ENCODE peak calls at places on chromosomes 4 and X, in nine cellular contexts. G is upper lobe of left lung, N is transverse colon, M is stomach, A is GM12878, P is esophagus muscularis mucosa, Y is H1, V is sigmoid colon, Q is K562. R is an unnamed sample.

GRCh38 chr4:70958681-70959080 is 34.8 kb upstream of the DCK start:
- DNase-seq in A (no peak), Y (no peak), Q (no peak), N (no peak), P (no peak), V (no peak), G (no peak), M (no peak), R (no peak)

GRCh38 chrX:40012039-40012799 is 85.5 kb downstream of the BCOR start:
- DNase-seq in A (no peak), V (peak), Q (no peak), N (peak), P (no peak), G (peak), Y (peak), M (peak), R (peak)

GRCh38 chr4:65383589-65384305 is 286.5 kb downstream of the EPHA5 start:
- DNase-seq in V (no peak), G (no peak), N (no peak), Y (no peak), Q (no peak), P (no peak), A (no peak), M (no peak), R (no peak)

GRCh38 chr4:186719925-186720694 is 3.5 kb downstream of the FAT1 start:
- DNase-seq in V (no peak), G (no peak), A (no peak), Q (peak), P (no peak), M (no peak), N (no peak), Y (no peak), R (no peak)

GRCh38 chr4:53531695-53532224 is 59.5 kb downstream of the LNX1 start:
- DNase-seq in N (no peak), P (no peak), G (no peak), Y (no peak), V (no peak), A (no peak), Q (no peak), M (no peak), R (no peak)

GRCh38 chrX:55815546-55815945 is 98.0 kb downstream of the RRAGB start:
- DNase-seq in N (no peak), Q (no peak), V (no peak), M (no peak), A (no peak), Y (no peak), P (no peak), G (no peak), R (no peak)

GRCh38 chr4:88661724-88662123 is 35.9 kb downstream of the NAP1L5 start:
- DNase-seq in N (no peak), V (no peak), M (no peak), Y (no peak), Q (no peak), G (no peak), P (no peak), A (no peak), R (no peak)

GRCh38 chrX:146831994-146832393 is 17.4 kb upstream of the CXorf51A start:
- DNase-seq in N (no peak), M (no peak), G (peak), P (no peak), A (no peak), Q (no peak), V (no peak), Y (no peak), R (no peak)

GRCh38 chr4:147594107-147594506 is 23.1 kb upstream of the TMEM184C start:
- DNase-seq in A (no peak), G (no peak), P (peak), Y (no peak), N (no peak), M (no peak), Q (no peak), V (no peak), R (no peak)

GRCh38 chr4:176339936-176340761 is 20.4 kb downstream of the SPCS3 start:
- DNase-seq in P (no peak), M (no peak), G (no peak), A (no peak), N (no peak), Q (no peak), V (no peak), Y (no peak), R (no peak)

GRCh38 chr4:138450546-138450945 is 208.4 kb upstream of the SLC7A11 start:
- DNase-seq in G (no peak), P (no peak), M (no peak), Q (no peak), N (no peak), A (no peak), V (no peak), Y (no peak), R (no peak)

GRCh38 chrX:153674219-153674851 is 722 bp upstream of the PNCK start:
- DNase-seq in P (no peak), V (peak), Y (no peak), Q (no peak), G (no peak), A (no peak), M (no peak), N (no peak), R (no peak)

GRCh38 chr4:109985993-109986640 is 73.4 kb downstream of the EGF start:
- DNase-seq in Y (no peak), P (no peak), V (no peak), A (no peak), Q (no peak), M (no peak), G (no peak), N (no peak), R (no peak)

GRCh38 chrX:135707880-135708279 is 5.6 kb upstream of the CT45A1 start:
- DNase-seq in P (no peak), M (no peak), A (no peak), Q (peak), N (peak), V (no peak), G (no peak), Y (peak), R (no peak)

DNA sequence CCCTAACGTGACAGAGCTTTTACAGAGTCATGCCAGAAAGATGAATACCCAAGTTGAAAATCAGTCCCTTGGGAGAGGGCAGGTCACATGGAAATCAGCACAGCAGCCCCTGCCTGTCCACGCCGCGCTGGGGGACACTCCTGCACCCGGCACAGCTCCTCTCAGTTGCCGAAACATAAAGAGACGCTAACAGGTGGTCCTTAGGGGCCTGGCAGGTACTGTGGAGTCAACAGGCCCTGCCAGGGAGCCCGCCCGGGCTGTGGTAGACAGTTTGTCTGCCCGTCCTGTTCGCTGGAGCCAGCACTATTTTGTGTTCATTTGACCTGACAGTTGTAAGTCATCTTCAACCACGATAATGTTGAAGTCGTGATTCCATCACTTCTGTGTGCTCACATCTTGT is 30.5 kb downstream of the NELFA start:
- DNase-seq in P (no peak), M (no peak), Y (no peak), V (no peak), G (peak), N (no peak), Q (no peak), A (no peak), R (no peak)
- TF ChIP-seq EP300 in P (no peak), M (no peak), Y (no peak), V (no peak), G (no peak), N (no peak), Q (no peak), A (no peak), R (no peak)

GRCh38 chrX:154776753-154777152 is 14.1 kb downstream of the DKC1 start:
- DNase-seq in V (no peak), N (no peak), G (no peak), Q (no peak), P (no peak), Y (no peak), A (no peak), M (no peak), R (no peak)
- TF ChIP-seq POLR2AphosphoS5 in V (no peak), N (no peak), G (no peak), Q (no peak), P (no peak), Y (no peak), A (no peak), M (no peak), R (no peak)

GRCh38 chrX:72269671-72270251 is 7.3 kb downstream of the RPS4X start:
- DNase-seq in A (no peak), Q (no peak), P (no peak), V (no peak), M (no peak), N (no peak), G (no peak), Y (no peak), R (no peak)
- TF ChIP-seq POLR2A in A (no peak), Q (no peak), P (no peak), V (no peak), M (no peak), N (no peak), G (no peak), Y (no peak), R (no peak)

DNA sequence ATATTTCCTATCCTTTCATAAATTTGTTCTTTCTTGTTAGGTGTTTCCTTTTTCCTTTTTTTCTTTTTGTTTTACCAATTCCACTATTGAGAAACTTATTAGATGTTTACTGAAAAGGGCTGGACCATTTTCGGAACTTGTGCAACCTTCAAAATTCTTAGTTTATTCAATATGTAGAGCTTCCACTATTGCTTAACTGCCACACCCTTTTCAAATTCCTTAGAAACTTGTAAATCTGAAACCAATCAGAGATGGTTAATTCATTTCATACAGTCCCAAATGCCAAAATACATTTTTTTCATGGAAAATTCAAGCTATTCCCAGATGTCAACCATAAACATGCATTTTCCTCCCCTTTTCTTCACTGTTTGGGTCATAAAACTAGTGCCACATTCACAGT is 66.1 kb upstream of the SLC39A8 start:
- DNase-seq in Y (no peak), M (no peak), P (no peak), G (no peak), N (no peak), A (no peak), V (no peak), Q (no peak), R (no peak)
- TF ChIP-seq EP300 in Y (no peak), M (no peak), P (no peak), G (no peak), N (no peak), A (no peak), V (no peak), Q (no peak), R (no peak)

DNA sequence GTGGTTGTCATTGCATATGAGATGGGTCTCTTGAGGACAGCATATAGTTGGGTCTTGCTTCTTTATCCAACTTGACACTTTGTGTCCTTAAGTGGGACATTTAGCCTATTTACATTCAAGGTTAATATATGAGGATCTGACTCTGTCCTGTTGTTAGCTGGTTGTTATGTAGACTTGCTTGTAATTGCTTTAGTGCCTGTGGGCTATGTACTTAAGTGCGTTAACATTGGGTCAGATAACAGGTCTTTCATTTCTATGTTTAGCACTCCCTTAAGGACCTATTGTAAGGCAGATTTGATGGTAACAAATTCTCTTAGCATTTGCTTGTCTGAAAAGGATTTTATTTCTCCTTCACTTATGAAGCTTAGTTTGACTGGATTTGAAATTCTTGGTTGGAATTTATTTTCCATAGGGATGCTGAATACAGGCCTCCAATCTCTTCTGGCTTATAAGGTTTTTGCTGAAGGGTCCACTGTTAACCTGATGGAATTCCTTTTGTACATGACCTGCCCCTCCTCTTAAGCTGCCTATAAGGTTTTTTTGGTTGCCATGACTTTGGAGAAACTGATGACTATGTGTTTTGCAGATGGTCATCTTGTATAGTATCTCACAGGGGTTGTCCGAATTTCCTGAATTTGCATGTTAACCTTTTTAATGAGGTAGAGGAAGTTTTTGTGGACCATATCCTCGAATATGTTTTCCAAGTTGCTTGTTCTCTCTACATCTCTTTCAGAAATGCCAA is 162.0 kb downstream of the NKX6-1 start:
- DNase-seq in Q (no peak), P (no peak), M (no peak), Y (no peak), N (no peak), G (no peak), A (no peak), V (no peak), R (no peak)
- TF ChIP-seq POLR2AphosphoS5 in Q (no peak), P (no peak), M (no peak), Y (no peak), N (no peak), G (no peak), A (no peak), V (no peak), R (no peak)